ENCODE peak calls at places on chromosomes 5 and 9, in six cellular contexts. P is body of pancreas, L is NCI-H1694, U is astrocyte of the cerebellum, D is upper lobe of right lung, A is iris pigment epithelial cell. H is an unnamed sample.
A peak's percentile ranks its signal among the peaks of the same experiment; 100 is the strongest.

GRCh38 chr9:99054581-99054980 is 50.3 kb upstream of the TGFBR1 start:
- DNase-seq in P (no peak), L (no peak), U (peak; percentile 38), D (no peak), A (no peak), H (no peak)

GRCh38 chr9:5764130-5764868 is 68.6 kb downstream of the ERMP1 start:
- DNase-seq in P (no peak), L (no peak), U (no peak), D (no peak), A (no peak), H (no peak)

GRCh38 chr9:87594218-87594617 is 96.6 kb downstream of the DAPK1 start:
- DNase-seq in P (no peak), L (no peak), U (no peak), D (no peak), A (peak; percentile 58), H (no peak)

GRCh38 chr9:137694236-137694959 is 75.6 kb downstream of the EHMT1 start:
- DNase-seq in P (no peak), L (no peak), U (no peak), D (no peak), A (no peak), H (no peak)

GRCh38 chr5:178145965-178146820 is 7.5 kb downstream of the NHP2 start:
- DNase-seq in P (peak; percentile 81), L (peak; percentile 10), U (no peak), D (peak; percentile 81), A (peak; percentile 70), H (peak; percentile 77)

GRCh38 chr5:149887622-149888183 is 56.9 kb downstream of the PDE6A start:
- DNase-seq in P (no peak), L (no peak), U (peak; percentile 96), D (no peak), A (peak; percentile 95), H (no peak)

GRCh38 chr9:108786756-108787663 is 68.8 kb downstream of the ACTL7B start:
- DNase-seq in P (no peak), L (no peak), U (no peak), D (no peak), A (peak; percentile 61), H (peak; percentile 71)

GRCh38 chr5:267716-268115 is 3.7 kb upstream of the PDCD6 start:
- DNase-seq in P (no peak), L (no peak), U (no peak), D (no peak), A (no peak), H (no peak)

GRCh38 chr9:136220017-136220729 is 15.2 kb upstream of the LHX3 start:
- DNase-seq in P (no peak), L (no peak), U (no peak), D (no peak), A (peak; percentile 75), H (no peak)

GRCh38 chr9:90189306-90189705 is 453.3 kb downstream of the DIRAS2 start:
- DNase-seq in P (no peak), L (no peak), U (no peak), D (no peak), A (no peak), H (no peak)

GRCh38 chr5:36944607-36945225 is 68.1 kb downstream of the NIPBL start:
- DNase-seq in P (no peak), L (peak; percentile 83), U (peak; percentile 70), D (no peak), A (peak; percentile 71), H (no peak)

GRCh38 chr9:111759762-111760639 is 34.7 kb downstream of the SHOC1 start:
- DNase-seq in P (peak; percentile 56), L (peak; percentile 41), U (peak; percentile 83), D (no peak), A (peak; percentile 90), H (peak; percentile 45)

GRCh38 chr9:99222416-99223280 is 566 bp downstream of the SEC61B start:
- DNase-seq in P (no peak), L (no peak), U (no peak), D (no peak), A (peak; percentile 20), H (no peak)

GRCh38 chr5:129496410-129496809 is 36.3 kb downstream of the ADAMTS19 start:
- DNase-seq in P (no peak), L (no peak), U (no peak), D (no peak), A (no peak), H (no peak)

GRCh38 chr5:107121793-107122519 is 548.8 kb downstream of the EFNA5 start:
- DNase-seq in P (no peak), L (no peak), U (no peak), D (no peak), A (no peak), H (no peak)

GRCh38 chr9:87515086-87515485 is 17.4 kb downstream of the DAPK1 start:
- DNase-seq in P (no peak), L (no peak), U (no peak), D (no peak), A (peak; percentile 25), H (no peak)

GRCh38 chr9:88559661-88560060 is 24.7 kb downstream of the NXNL2 start:
- DNase-seq in P (no peak), L (no peak), U (no peak), D (no peak), A (peak; percentile 23), H (no peak)

GRCh38 chr9:124551472-124552339 is 44.5 kb upstream of the NR5A1 start:
- DNase-seq in P (peak; percentile 18), L (peak; percentile 34), U (peak; percentile 51), D (peak; percentile 67), A (peak; percentile 84), H (peak; percentile 84)

GRCh38 chr5:77909237-77909636 is 133.1 kb upstream of the TBCA start:
- DNase-seq in P (no peak), L (no peak), U (no peak), D (no peak), A (no peak), H (no peak)

H was measured in D341Med.